ENCODE peak calls at places on chromosomes 5 and 9, in five cellular contexts. B, K, I, X and N are unnamed samples.

GRCh38 chr5:51657340-51658240 is 274.3 kb downstream of the ISL1 start:
- DNase-seq in B (no peak), K (no peak), I (no peak), X (no peak), N (no peak)

GRCh38 chr9:127215266-127216209 is 49.0 kb upstream of the GARNL3 start:
- DNase-seq in B (no peak), K (no peak), I (no peak), X (no peak), N (no peak)

GRCh38 chr5:155008669-155009068 is 4.9 kb upstream of the KIF4B start:
- DNase-seq in B (no peak), K (no peak), I (no peak), X (no peak), N (no peak)

GRCh38 chr5:122067330-122067885 is 10.7 kb downstream of the LOX start:
- DNase-seq in B (no peak), K (no peak), I (no peak), X (no peak), N (no peak)

GRCh38 chr5:88388476-88389170 is 120.0 kb upstream of the TMEM161B start:
- DNase-seq in B (no peak), K (no peak), I (no peak), X (no peak), N (no peak)

GRCh38 chr5:142324377-142324870 is 397 bp downstream of the SPRY4 start:
- DNase-seq in B (no peak), K (no peak), I (peak), X (no peak), N (no peak)

GRCh38 chr9:133821606-133822438 is 83.7 kb upstream of the SARDH start:
- DNase-seq in B (no peak), K (no peak), I (no peak), X (no peak), N (no peak)

GRCh38 chr5:75992677-75993582 is 90.3 kb upstream of the SV2C start:
- DNase-seq in B (no peak), K (no peak), I (no peak), X (no peak), N (no peak)

GRCh38 chr5:90519081-90519480 is 10.3 kb downstream of the LYSMD3 start:
- DNase-seq in B (no peak), K (no peak), I (no peak), X (no peak), N (no peak)

GRCh38 chr5:135159626-135160025 is 125.6 kb upstream of the PITX1 start:
- DNase-seq in B (no peak), K (no peak), I (no peak), X (no peak), N (no peak)

GRCh38 chr9:93329632-93330286 is 121.7 kb upstream of the FAM120A start:
- DNase-seq in B (no peak), K (no peak), I (no peak), X (no peak), N (no peak)

GRCh38 chr9:135674977-135675376 is 11.9 kb downstream of the LCN9 start:
- DNase-seq in B (no peak), K (no peak), I (no peak), X (no peak), N (no peak)

GRCh38 chr5:8993031-8993430 is 552.8 kb downstream of the SEMA5A start:
- DNase-seq in B (no peak), K (no peak), I (no peak), X (no peak), N (no peak)

GRCh38 chr9:115213777-115214428 is 95.9 kb upstream of the TNC start:
- DNase-seq in B (no peak), K (no peak), I (peak), X (no peak), N (no peak)